ENCODE peak calls at places on chromosome 14, in nine cellular contexts. J is mucosa of descending colon, L is DND-41, Y is HFF-Myc, I is AG04450, R is OCI-LY7, D is AG10803, F is foreskin fibroblast, W is epithelial cell of esophagus. V is an unnamed sample.

GRCh38 chr14:35877276-35877675 is 51.1 kb downstream of the BRMS1L start:
- DNase-seq in J (no peak), L (no peak), Y (no peak), I (no peak), R (no peak), D (no peak), F (no peak), W (peak), V (peak)

GRCh38 chr14:21025374-21026151 is 702 bp upstream of the NDRG2 start:
- DNase-seq in J (peak), L (no peak), Y (no peak), I (no peak), R (no peak), D (no peak), F (no peak), W (no peak), V (peak)

GRCh38 chr14:94562941-94563883 is 2.0 kb downstream of the SERPINA4 start:
- DNase-seq in J (no peak), L (no peak), Y (no peak), I (no peak), R (no peak), D (no peak), F (no peak), W (no peak), V (no peak)

GRCh38 chr14:32049361-32050103 is 27.6 kb upstream of the ARHGAP5 start:
- DNase-seq in J (no peak), L (no peak), Y (no peak), I (no peak), R (no peak), D (no peak), F (no peak), W (no peak), V (no peak)

GRCh38 chr14:96622926-96623325 is 120.7 kb downstream of the PAPOLA start:
- DNase-seq in J (no peak), L (no peak), Y (no peak), I (no peak), R (no peak), D (no peak), F (no peak), W (no peak), V (no peak)

GRCh38 chr14:77037338-77037782 is 8.9 kb upstream of the IRF2BPL start:
- DNase-seq in J (no peak), L (no peak), Y (no peak), I (no peak), R (no peak), D (no peak), F (no peak), W (no peak), V (no peak)

GRCh38 chr14:101812071-101812470 is 50.6 kb downstream of the PPP2R5C start:
- DNase-seq in J (no peak), L (no peak), Y (no peak), I (no peak), R (peak), D (no peak), F (no peak), W (no peak), V (no peak)

GRCh38 chr14:75845136-75845804 is 136.5 kb downstream of the TGFB3 start:
- DNase-seq in J (no peak), L (no peak), Y (no peak), I (no peak), R (no peak), D (no peak), F (no peak), W (no peak), V (peak)

GRCh38 chr14:20421267-20421666 is 8.0 kb upstream of the TEP1 start:
- DNase-seq in J (no peak), L (no peak), Y (no peak), I (no peak), R (no peak), D (no peak), F (no peak), W (no peak), V (no peak)

GRCh38 chr14:76153919-76154318 is 2.2 kb downstream of the GPATCH2L start:
- DNase-seq in J (no peak), L (no peak), Y (no peak), I (no peak), R (no peak), D (no peak), F (no peak), W (no peak), V (no peak)

GRCh38 chr14:71320734-71321555 is 413.7 kb downstream of the PCNX1 start:
- DNase-seq in J (peak), L (peak), Y (no peak), I (no peak), R (peak), D (peak), F (peak), W (peak), V (peak)

GRCh38 chr14:20383032-20383431 is 30.3 kb downstream of the TEP1 start:
- DNase-seq in J (no peak), L (no peak), Y (no peak), I (no peak), R (no peak), D (no peak), F (no peak), W (no peak), V (no peak)

GRCh38 chr14:98014851-98015615 is 1217.9 kb downstream of the VRK1 start:
- DNase-seq in J (no peak), L (no peak), Y (no peak), I (no peak), R (no peak), D (no peak), F (no peak), W (peak), V (no peak)

GRCh38 chr14:28651148-28651547 is 115.4 kb upstream of the FOXG1 start:
- DNase-seq in J (no peak), L (no peak), Y (no peak), I (no peak), R (no peak), D (no peak), F (peak), W (peak), V (peak)

GRCh38 chr14:56216631-56217379 is 98.6 kb downstream of the PELI2 start:
- DNase-seq in J (no peak), L (peak), Y (no peak), I (no peak), R (no peak), D (peak), F (no peak), W (peak), V (peak)

GRCh38 chr14:100844082-100844408 is 18.1 kb downstream of the MEG3 start:
- DNase-seq in J (peak), L (peak), Y (no peak), I (no peak), R (no peak), D (no peak), F (no peak), W (no peak), V (no peak)

GRCh38 chr14:72774141-72774540 is 119.8 kb downstream of the DPF3 start:
- DNase-seq in J (no peak), L (no peak), Y (no peak), I (no peak), R (no peak), D (no peak), F (no peak), W (no peak), V (no peak)

GRCh38 chr14:56121786-56122185 is 3.6 kb downstream of the PELI2 start:
- DNase-seq in J (no peak), L (no peak), Y (no peak), I (no peak), R (no peak), D (no peak), F (no peak), W (no peak), V (peak)

GRCh38 chr14:92938890-92939671 is 16.1 kb downstream of the CHGA start:
- DNase-seq in J (no peak), L (no peak), Y (no peak), I (no peak), R (no peak), D (no peak), F (no peak), W (no peak), V (no peak)

GRCh38 chr14:39432179-39432618 is at the start of gene FBXO33:
- DNase-seq in J (peak), L (peak), Y (peak), I (peak), R (peak), D (peak), F (peak), W (peak), V (peak)

GRCh38 chr14:22819191-22819988 is 4.2 kb upstream of the SLC7A7 start:
- DNase-seq in J (peak), L (no peak), Y (no peak), I (no peak), R (peak), D (peak), F (no peak), W (no peak), V (peak)

GRCh38 chr14:68814376-68815287 is 21.8 kb upstream of the ZFP36L1 start:
- DNase-seq in J (peak), L (peak), Y (no peak), I (no peak), R (peak), D (peak), F (no peak), W (no peak), V (peak)
- H3K4me3 ChIP-seq in J (no peak), L (no peak), Y (peak), I (peak), R (peak), D (peak), F (peak), W (no peak), V (peak)

GRCh38 chr14:50855558-50855957 is 16.3 kb upstream of the ABHD12B start:
- DNase-seq in J (no peak), L (no peak), Y (no peak), I (no peak), R (no peak), D (peak), F (no peak), W (no peak), V (peak)

GRCh38 chr14:50862171-50862570 is 9.7 kb upstream of the ABHD12B start:
- DNase-seq in J (no peak), L (no peak), Y (no peak), I (no peak), R (no peak), D (peak), F (no peak), W (no peak), V (peak)

GRCh38 chr14:50856660-50857059 is 15.2 kb upstream of the ABHD12B start:
- DNase-seq in J (no peak), L (no peak), Y (no peak), I (no peak), R (no peak), D (no peak), F (no peak), W (no peak), V (no peak)

GRCh38 chr14:50860478-50861086 is 11.3 kb upstream of the ABHD12B start:
- DNase-seq in J (peak), L (peak), Y (peak), I (peak), R (peak), D (peak), F (peak), W (peak), V (peak)

DNA sequence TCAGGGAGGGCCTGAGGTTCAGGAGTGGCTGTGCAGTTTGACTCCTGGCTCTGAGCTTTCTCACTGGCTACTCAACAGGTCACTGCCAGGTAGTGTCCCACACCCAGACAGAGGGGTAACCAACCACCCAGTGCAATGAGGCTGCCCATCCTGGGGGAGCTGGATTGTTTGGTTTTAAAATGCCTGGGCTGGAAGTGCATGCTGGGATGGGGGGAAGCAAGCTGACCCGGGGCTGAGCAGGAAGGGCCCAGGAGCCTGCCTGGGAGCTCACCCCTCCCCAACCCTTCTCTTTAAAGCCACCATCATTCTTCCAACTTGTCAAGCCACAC is 12.6 kb upstream of the ABHD12B start:
- DNase-seq in J (no peak), L (no peak), Y (no peak), I (no peak), R (no peak), D (no peak), F (no peak), W (no peak), V (no peak)
- H3K4me3 ChIP-seq in J (no peak), L (no peak), Y (peak), I (peak), R (peak), D (peak), F (peak), W (no peak), V (peak)

GRCh38 chr14:58078471-58078870 is 73.5 kb downstream of the ARMH4 start:
- DNase-seq in J (no peak), L (no peak), Y (no peak), I (no peak), R (no peak), D (peak), F (no peak), W (no peak), V (peak)

GRCh38 chr14:58082011-58082410 is 70.0 kb downstream of the ARMH4 start:
- DNase-seq in J (no peak), L (no peak), Y (no peak), I (no peak), R (no peak), D (no peak), F (no peak), W (peak), V (peak)

GRCh38 chr14:58077621-58078020 is 74.4 kb downstream of the ARMH4 start:
- DNase-seq in J (no peak), L (no peak), Y (no peak), I (no peak), R (no peak), D (peak), F (no peak), W (no peak), V (peak)

GRCh38 chr14:58082491-58083098 is 69.4 kb downstream of the ARMH4 start:
- DNase-seq in J (no peak), L (no peak), Y (peak), I (peak), R (no peak), D (peak), F (peak), W (peak), V (peak)

GRCh38 chr14:58078068-58078467 is 73.9 kb downstream of the ARMH4 start:
- DNase-seq in J (no peak), L (no peak), Y (peak), I (peak), R (no peak), D (peak), F (peak), W (peak), V (peak)
- H3K4me3 ChIP-seq in J (no peak), L (no peak), Y (no peak), I (no peak), R (no peak), D (no peak), F (no peak), W (no peak), V (no peak)

GRCh38 chr14:68969278-68969677 is 9.8 kb downstream of the ACTN1 start:
- DNase-seq in J (no peak), L (no peak), Y (no peak), I (no peak), R (no peak), D (no peak), F (no peak), W (no peak), V (peak)
- H3K4me3 ChIP-seq in J (no peak), L (no peak), Y (no peak), I (peak), R (no peak), D (no peak), F (no peak), W (no peak), V (no peak)

DNA sequence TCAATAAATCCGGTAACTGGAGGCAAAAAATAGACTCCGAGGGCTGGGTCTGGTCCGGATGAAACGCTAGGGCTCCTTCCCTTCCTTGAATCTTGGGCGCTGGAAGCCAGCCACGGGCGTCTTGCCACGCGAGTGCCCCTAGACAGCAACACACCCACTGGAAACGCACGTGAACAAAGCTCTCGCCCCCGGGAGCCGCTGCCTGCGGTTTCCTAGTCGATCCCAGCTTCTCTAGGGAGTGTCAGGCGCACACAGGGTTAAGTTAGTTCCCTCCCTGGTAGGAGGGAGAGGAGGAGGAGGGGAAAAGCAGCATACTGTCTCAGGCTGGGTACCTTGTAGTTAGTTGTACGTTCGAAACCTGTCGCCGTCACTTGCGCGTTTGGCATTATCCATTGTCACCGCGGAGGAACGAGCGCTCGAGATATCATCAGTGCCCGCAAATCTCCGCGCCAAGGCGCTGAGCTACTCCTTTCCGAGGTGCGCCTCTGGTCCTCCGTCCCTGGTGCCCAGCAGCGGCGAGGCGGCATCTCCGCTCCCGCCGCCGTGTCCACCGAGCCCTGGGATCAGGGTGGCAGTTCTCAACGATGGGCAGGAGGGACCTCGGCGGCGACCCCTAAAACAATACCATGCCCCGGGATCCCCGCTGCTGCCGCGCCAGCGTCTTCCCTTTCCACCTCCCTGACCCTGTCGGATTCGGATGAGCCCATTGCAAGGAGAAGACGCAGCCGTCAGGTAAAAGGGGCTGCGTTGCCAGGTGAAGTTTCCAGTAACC is at the start of gene FLRT2:
- DNase-seq in J (peak), L (no peak), Y (no peak), I (no peak), R (no peak), D (peak), F (no peak), W (peak), V (peak)
- H3K4me3 ChIP-seq in J (no peak), L (no peak), Y (peak), I (peak), R (no peak), D (peak), F (peak), W (peak), V (peak)

DNA sequence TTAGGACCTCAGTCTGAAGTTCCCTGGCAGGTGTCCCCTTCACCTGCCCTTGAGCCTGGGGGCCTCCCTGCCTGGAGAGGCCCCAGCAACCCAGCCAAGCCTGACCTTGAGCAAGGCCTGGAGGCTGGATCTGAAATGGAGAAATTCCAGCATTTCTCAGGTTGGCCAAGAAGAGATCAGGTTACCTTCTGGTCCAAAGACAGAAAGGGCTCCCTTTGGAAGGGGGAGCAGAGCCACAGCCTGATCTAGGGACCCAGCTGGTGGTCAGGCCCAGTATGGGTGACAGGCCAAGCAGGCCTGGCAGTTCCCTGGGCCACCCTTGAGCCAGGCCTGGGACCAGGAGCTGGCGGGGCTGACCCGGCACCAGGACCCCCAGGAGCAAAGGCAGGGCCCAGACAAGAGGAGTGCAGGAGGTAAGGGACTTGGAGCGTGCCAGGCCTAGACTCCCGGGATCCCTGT is 82.8 kb downstream of the TNFAIP2 start:
- DNase-seq in J (no peak), L (no peak), Y (no peak), I (no peak), R (no peak), D (peak), F (no peak), W (no peak), V (peak)
- H3K4me3 ChIP-seq in J (no peak), L (no peak), Y (no peak), I (no peak), R (no peak), D (peak), F (peak), W (no peak), V (no peak)

GRCh38 chr14:48814562-48814961 is 771.6 kb downstream of the RPS29 start:
- DNase-seq in J (no peak), L (no peak), Y (no peak), I (no peak), R (no peak), D (no peak), F (no peak), W (no peak), V (no peak)
- H3K4me3 ChIP-seq in J (no peak), L (no peak), Y (no peak), I (no peak), R (no peak), D (no peak), F (no peak), W (no peak), V (no peak)

GRCh38 chr14:105480165-105480564 is 5.5 kb downstream of the CRIP2 start:
- DNase-seq in J (no peak), L (no peak), Y (no peak), I (no peak), R (no peak), D (no peak), F (no peak), W (no peak), V (no peak)
- H3K4me3 ChIP-seq in J (no peak), L (no peak), Y (no peak), I (no peak), R (no peak), D (no peak), F (no peak), W (no peak), V (no peak)